ENCODE peak calls at places on chromosomes 16 and 17, in five cellular contexts. O is HepG2, S is A549, H is K562, N is GM12878. B is an unnamed sample.

GRCh38 chr17:7237761-7238417 is 1.4 kb downstream of the PHF23 start:
- DNase-seq in H (peak; percentile 89), N (no peak), S (peak; percentile 78), O (peak; percentile 68), B (peak; percentile 89)

GRCh38 chr17:71163121-71163812 is 957.6 kb upstream of the SOX9 start:
- DNase-seq in N (no peak), S (no peak), O (no peak), H (no peak), B (no peak)

GRCh38 chr16:30519120-30520049 is 7.0 kb downstream of the ZNF768 start:
- DNase-seq in N (no peak), S (no peak), H (no peak), O (no peak), B (no peak)

GRCh38 chr17:32859857-32860525 is 16.9 kb downstream of the MYO1D start:
- DNase-seq in H (peak; percentile 91), S (no peak), N (no peak), O (no peak), B (no peak)

GRCh38 chr16:12132290-12132689 is 155.8 kb downstream of the SNX29 start:
- DNase-seq in N (no peak), S (no peak), H (no peak), O (no peak), B (no peak)

GRCh38 chr16:2003827-2004641 is 5.6 kb downstream of the ZNF598 start:
- DNase-seq in O (peak; percentile 92), S (peak; percentile 95), H (peak; percentile 97), N (no peak), B (peak; percentile 99)

GRCh38 chr17:67594115-67594878 is 123.4 kb upstream of the NOL11 start:
- DNase-seq in S (no peak), H (no peak), N (peak; percentile 82), O (peak; percentile 35), B (no peak)

GRCh38 chr16:15775209-15775608 is 81.6 kb downstream of the MYH11 start:
- DNase-seq in O (no peak), N (peak; percentile 11), H (peak; percentile 24), S (peak; percentile 68), B (no peak)

GRCh38 chr16:16021988-16022682 is 72.7 kb downstream of the ABCC1 start:
- DNase-seq in O (peak; percentile 88), S (peak; percentile 97), H (peak; percentile 98), N (no peak), B (no peak)

GRCh38 chr17:3738562-3739295 is 15.0 kb downstream of the HASPIN start:
- DNase-seq in O (no peak), S (no peak), N (no peak), H (peak; percentile 33), B (no peak)

GRCh38 chr17:74868251-74868907 is 4.4 kb downstream of the FDXR start:
- DNase-seq in H (peak; percentile 91), S (no peak), O (no peak), N (no peak), B (no peak)

GRCh38 chr17:40534431-40535189 is 30.7 kb downstream of the CCR7 start:
- DNase-seq in S (peak; percentile 75), N (no peak), O (no peak), H (peak; percentile 39), B (no peak)

GRCh38 chr16:5490499-5490898 is 392.9 kb upstream of the EEF2KMT start:
- DNase-seq in S (peak; percentile 48), N (no peak), O (peak; percentile 43), H (peak; percentile 71), B (peak; percentile 67)

GRCh38 chr17:12744298-12744697 is 45.0 kb upstream of the ARHGAP44 start:
- DNase-seq in H (no peak), N (no peak), O (no peak), S (no peak), B (no peak)

GRCh38 chr17:61296058-61296457 is 103.6 kb upstream of the TBX2 start:
- DNase-seq in O (no peak), H (no peak), N (no peak), S (no peak), B (no peak)

GRCh38 chr16:66569827-66570405 is 3.7 kb downstream of the CMTM1 start:
- DNase-seq in S (peak; percentile 29), N (no peak), H (no peak), O (no peak), B (no peak)

GRCh38 chr16:29943846-29944669 is 17.8 kb upstream of the TMEM219 start:
- DNase-seq in H (peak; percentile 83), S (peak; percentile 99), O (peak; percentile 91), N (no peak), B (peak; percentile 19)

GRCh38 chr17:31510273-31511175 is 119.0 kb downstream of the RAB11FIP4 start:
- DNase-seq in N (no peak), O (no peak), H (no peak), S (no peak), B (no peak)

GRCh38 chr16:75248142-75248535 is 3.3 kb downstream of the BCAR1 start:
- DNase-seq in N (no peak), O (no peak), H (peak; percentile 26), S (no peak), B (no peak)

GRCh38 chr16:85326794-85327181 is 214.5 kb upstream of the CIBAR2 start:
- DNase-seq in H (no peak), N (no peak), S (no peak), O (no peak), B (no peak)

GRCh38 chr16:85327731-85328664 is 215.7 kb upstream of the CIBAR2 start:
- DNase-seq in O (no peak), N (no peak), H (peak; percentile 96), S (no peak), B (peak; percentile 92)

GRCh38 chr16:85323961-85324253 is 211.6 kb upstream of the CIBAR2 start:
- DNase-seq in S (no peak), H (no peak), O (no peak), N (no peak), B (no peak)

GRCh38 chr16:85324506-85324905 is 212.2 kb upstream of the CIBAR2 start:
- DNase-seq in N (no peak), H (no peak), S (no peak), O (no peak), B (no peak)

GRCh38 chr16:85326113-85326793 is 214.0 kb upstream of the CIBAR2 start:
- DNase-seq in N (no peak), S (no peak), O (no peak), H (no peak), B (no peak)
- TF ChIP-seq ESRRA in N (no peak), S (no peak), O (no peak), H (peak; percentile 59), B (no peak)

GRCh38 chr16:87310610-87311009 is 6.6 kb downstream of the C16orf95 start:
- DNase-seq in N (no peak), S (no peak), H (peak; percentile 39), O (no peak), B (no peak)

GRCh38 chr16:87311387-87311786 is 5.8 kb downstream of the C16orf95 start:
- DNase-seq in N (no peak), O (no peak), H (no peak), S (no peak), B (no peak)

GRCh38 chr16:87308826-87309225 is 8.4 kb downstream of the C16orf95 start:
- DNase-seq in H (no peak), S (no peak), O (no peak), N (no peak), B (no peak)

GRCh38 chr16:87312008-87312407 is 5.2 kb downstream of the C16orf95 start:
- DNase-seq in O (no peak), N (no peak), H (no peak), S (no peak), B (no peak)

DNA sequence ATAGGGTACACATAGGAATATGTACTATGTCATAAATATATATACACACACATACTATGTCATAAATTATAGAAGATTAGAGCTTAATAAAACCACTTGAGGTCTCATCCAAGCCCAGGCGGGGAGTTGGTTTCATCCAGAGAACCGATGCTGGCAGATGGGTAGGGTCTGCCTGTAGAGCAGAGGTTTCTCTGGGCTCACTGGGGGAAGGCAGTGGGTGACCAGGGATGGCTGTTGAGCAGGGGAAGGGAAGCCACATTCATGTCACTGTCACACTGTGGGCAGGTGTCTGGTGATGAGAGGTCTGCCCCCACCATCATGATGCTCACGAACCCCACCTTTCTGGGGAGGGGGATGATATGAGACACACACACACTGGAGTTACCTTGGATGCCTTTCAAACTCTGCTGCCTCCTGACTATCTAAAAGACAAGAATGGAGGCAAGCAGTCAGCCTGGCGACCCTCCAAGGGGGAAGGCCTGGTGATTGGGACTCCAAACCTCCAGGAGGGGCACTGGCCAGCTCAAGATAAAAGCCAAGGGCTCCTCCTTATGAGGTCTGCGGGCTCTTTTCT is 7.2 kb downstream of the C16orf95 start:
- DNase-seq in N (no peak), H (peak; percentile 33), O (no peak), S (no peak), B (no peak)
- TF ChIP-seq MAX in N (no peak), H (no peak), O (no peak), S (no peak), B (no peak)

GRCh38 chr16:72723781-72724180 is 324.1 kb downstream of the ZFHX3 start:
- DNase-seq in S (no peak), O (no peak), H (no peak), N (no peak), B (no peak)
- TF ChIP-seq ESRRA in S (no peak), O (no peak), H (no peak), N (no peak), B (no peak)

GRCh38 chr16:70695351-70696070 is 9.7 kb upstream of the MTSS2 start:
- DNase-seq in O (peak; percentile 34), S (peak; percentile 48), N (no peak), H (peak; percentile 91), B (no peak)
- TF ChIP-seq MAX in O (no peak), S (peak; percentile 14), N (no peak), H (peak; percentile 73), B (no peak)

GRCh38 chr17:79563237-79564013 is 47.4 kb downstream of the RBFOX3 start:
- DNase-seq in S (peak; percentile 92), H (no peak), N (no peak), O (no peak), B (no peak)
- TF ChIP-seq ESRRA in S (no peak), H (no peak), N (no peak), O (no peak), B (no peak)

GRCh38 chr17:36728030-36728991 is 126.9 kb downstream of the MRM1 start:
- DNase-seq in O (no peak), S (no peak), N (no peak), H (peak; percentile 92), B (no peak)
- TF ChIP-seq MAX in O (no peak), S (no peak), N (no peak), H (no peak), B (no peak)

GRCh38 chr17:20706752-20707372 is 127.3 kb downstream of the CDRT15L2 start:
- DNase-seq in N (no peak), S (no peak), O (no peak), H (no peak), B (no peak)
- TF ChIP-seq ESRRA in N (no peak), S (no peak), O (no peak), H (no peak), B (no peak)

B was measured in WTC11.